ENCODE peak calls at places on chromosomes 7 and 10, in six cellular contexts. Y, P, Z, F, Q and H are unnamed samples.

GRCh38 chr10:101812606-101813005 is 5.6 kb downstream of the OGA start:
- DNase-seq in F (no peak), Z (no peak), Y (no peak), P (no peak), Q (no peak), H (no peak)

GRCh38 chr10:64863836-64864235 is 1342.6 kb downstream of the REEP3 start:
- DNase-seq in Y (no peak), F (no peak), Q (no peak), Z (no peak), P (no peak), H (no peak)

GRCh38 chr10:104155591-104155990 is 33.6 kb downstream of the SFR1 start:
- DNase-seq in P (no peak), F (no peak), Y (no peak), Z (no peak), Q (no peak), H (no peak)

GRCh38 chr10:69045441-69046300 is 42.2 kb upstream of the SRGN start:
- DNase-seq in Y (no peak), F (peak), P (no peak), Z (no peak), Q (no peak), H (no peak)

GRCh38 chr10:74880041-74880440 is 53.6 kb downstream of the KAT6B start:
- DNase-seq in Q (no peak), F (no peak), Y (no peak), P (no peak), Z (no peak), H (no peak)

GRCh38 chr7:156783864-156784263 is 109.1 kb downstream of the LMBR1 start:
- DNase-seq in P (no peak), Z (no peak), Q (no peak), F (no peak), Y (no peak), H (no peak)

GRCh38 chr7:133784421-133785045 is 342.6 kb upstream of the LRGUK start:
- DNase-seq in F (peak), P (no peak), Z (no peak), Q (no peak), Y (no peak), H (no peak)

GRCh38 chr7:150323682-150324365 is 479 bp upstream of the ACTR3C start:
- DNase-seq in Y (no peak), Q (no peak), P (peak), F (peak), Z (no peak), H (no peak)

GRCh38 chr7:26140380-26140779 is 11.6 kb upstream of the NFE2L3 start:
- DNase-seq in Z (no peak), Q (no peak), F (no peak), Y (no peak), P (no peak), H (no peak)

GRCh38 chr10:77431209-77431611 is 206.4 kb downstream of the KCNMA1 start:
- DNase-seq in Y (no peak), P (no peak), Q (no peak), F (no peak), Z (no peak), H (peak)

GRCh38 chr10:116255931-116256748 is 16.9 kb downstream of the GFRA1 start:
- DNase-seq in F (no peak), Y (no peak), Z (no peak), P (no peak), Q (no peak), H (no peak)

GRCh38 chr7:16845746-16846145 is 36.0 kb downstream of the AGR3 start:
- DNase-seq in F (no peak), Q (no peak), P (no peak), Z (no peak), Y (no peak), H (no peak)

GRCh38 chr10:84588426-84588825 is 260.0 kb downstream of the CCSER2 start:
- DNase-seq in P (no peak), F (peak), Z (no peak), Y (no peak), Q (no peak), H (no peak)

GRCh38 chr7:134502463-134502862 is 24.9 kb upstream of the AKR1B10 start:
- DNase-seq in F (no peak), P (no peak), Z (no peak), Q (no peak), Y (no peak), H (no peak)

GRCh38 chr10:48527691-48528212 is 77.1 kb downstream of the ARHGAP22 start:
- DNase-seq in Y (no peak), Z (no peak), F (peak), P (no peak), Q (no peak), H (no peak)

GRCh38 chr7:13560441-13560840 is 429.0 kb downstream of the ETV1 start:
- DNase-seq in F (no peak), Y (no peak), Z (no peak), P (no peak), Q (no peak), H (no peak)

GRCh38 chr7:44743750-44744149 is 4.9 kb upstream of the ZMIZ2 start:
- DNase-seq in F (no peak), P (no peak), Y (no peak), Q (no peak), Z (no peak), H (no peak)

GRCh38 chr10:61866700-61867368 is 34.7 kb upstream of the ARID5B start:
- DNase-seq in F (no peak), Z (no peak), Y (no peak), P (no peak), Q (no peak), H (no peak)

GRCh38 chr7:1839701-1840100 is 169.6 kb downstream of the ELFN1 start:
- DNase-seq in F (peak), P (no peak), Q (no peak), Y (no peak), Z (no peak), H (no peak)

GRCh38 chr10:103259989-103260388 is 14.3 kb downstream of the RPEL1 start:
- DNase-seq in F (no peak), Y (no peak), P (no peak), Z (no peak), Q (no peak), H (no peak)

GRCh38 chr7:112484671-112485097 is 3.9 kb downstream of the LSMEM1 start:
- DNase-seq in F (no peak), P (peak), Q (no peak), Y (no peak), Z (no peak), H (no peak)